ENCODE peak calls at places on chromosomes 12 and 14, in eight cellular contexts. B is lung, J is esophagus squamous epithelium, A is cardiac fibroblast, D is brain microvascular endothelial cell, H is AG09309, E is uterus, L is AG10803. Y is an unnamed sample.

GRCh38 chr14:60061371-60061770 is 30.4 kb upstream of the PCNX4 start:
- DNase-seq in B (no peak), J (no peak), A (peak), D (no peak), H (no peak), E (no peak), L (peak), Y (no peak)

GRCh38 chr14:28653521-28653920 is 113.1 kb upstream of the FOXG1 start:
- DNase-seq in B (no peak), J (no peak), A (peak), D (no peak), H (no peak), E (no peak), L (no peak), Y (no peak)

GRCh38 chr14:79161576-79161975 is 991.4 kb downstream of the NRXN3 start:
- DNase-seq in B (no peak), J (no peak), A (peak), D (peak), H (peak), E (no peak), L (peak), Y (no peak)

GRCh38 chr12:112839386-112839972 is 47.9 kb downstream of the RPH3A start:
- DNase-seq in B (no peak), J (no peak), A (peak), D (peak), H (peak), E (no peak), L (peak), Y (peak)

GRCh38 chr12:110577717-110578521 is 5.2 kb downstream of the PPTC7 start:
- DNase-seq in B (no peak), J (no peak), A (peak), D (peak), H (peak), E (no peak), L (peak), Y (no peak)

GRCh38 chr14:95326987-95327386 is 7.3 kb upstream of the CLMN start:
- DNase-seq in B (no peak), J (no peak), A (no peak), D (no peak), H (no peak), E (no peak), L (no peak), Y (no peak)

GRCh38 chr14:99207456-99207855 is 64.5 kb downstream of the BCL11B start:
- DNase-seq in B (no peak), J (no peak), A (no peak), D (no peak), H (no peak), E (no peak), L (no peak), Y (no peak)

GRCh38 chr14:68394113-68394718 is 398.7 kb downstream of the ZFP36L1 start:
- DNase-seq in B (no peak), J (no peak), A (no peak), D (no peak), H (no peak), E (no peak), L (no peak), Y (no peak)

GRCh38 chr14:73717247-73717646 is 3.1 kb upstream of the PNMA1 start:
- DNase-seq in B (no peak), J (no peak), A (no peak), D (no peak), H (no peak), E (peak), L (no peak), Y (no peak)

GRCh38 chr12:4909397-4909733 is 340 bp upstream of the KCNA1 start:
- DNase-seq in B (no peak), J (no peak), A (no peak), D (no peak), H (no peak), E (no peak), L (no peak), Y (no peak)
- H3K4me3 ChIP-seq in B (no peak), J (peak), A (no peak), D (no peak), H (no peak), E (peak), L (no peak), Y (no peak)

GRCh38 chr14:63726499-63726898 is 1.4 kb downstream of the SGPP1 start:
- DNase-seq in B (no peak), J (no peak), A (peak), D (no peak), H (no peak), E (no peak), L (no peak), Y (no peak)
- H3K4me3 ChIP-seq in B (no peak), J (peak), A (peak), D (peak), H (peak), E (peak), L (peak), Y (peak)

GRCh38 chr12:115852054-115852453 is 425.4 kb downstream of the MED13L start:
- DNase-seq in B (no peak), J (no peak), A (no peak), D (no peak), H (no peak), E (no peak), L (no peak), Y (no peak)
- H3K4me3 ChIP-seq in B (no peak), J (no peak), A (no peak), D (no peak), H (no peak), E (no peak), L (no peak), Y (no peak)

GRCh38 chr14:52551696-52552062 is 626 bp downstream of the TXNDC16 start:
- DNase-seq in B (no peak), J (peak), A (peak), D (peak), H (no peak), E (no peak), L (peak), Y (no peak)

GRCh38 chr14:52551205-52551604 is 1.1 kb downstream of the TXNDC16 start:
- DNase-seq in B (no peak), J (no peak), A (no peak), D (no peak), H (no peak), E (no peak), L (no peak), Y (no peak)

GRCh38 chr14:52553002-52553670 is 500 bp downstream of the GPR137C start:
- DNase-seq in B (no peak), J (no peak), A (peak), D (no peak), H (no peak), E (peak), L (no peak), Y (no peak)

GRCh38 chr14:52552063-52552988 is at the start of the genes GPR137C and TXNDC16:
- DNase-seq in B (peak), J (peak), A (peak), D (peak), H (peak), E (peak), L (peak), Y (peak)

GRCh38 chr14:52550661-52551060 is 1.6 kb downstream of the TXNDC16 start:
- DNase-seq in B (no peak), J (no peak), A (no peak), D (no peak), H (no peak), E (no peak), L (no peak), Y (no peak)
- H3K4me3 ChIP-seq in B (no peak), J (no peak), A (no peak), D (no peak), H (no peak), E (no peak), L (no peak), Y (no peak)